ENCODE peak calls at places on chromosome 15, in four cellular contexts. One of them, this sample, is unnamed.

GRCh38 chr15:41581110-41581509 is 22.1 kb downstream of the TYRO3 start:
- DNase-seq in heart left ventricle: no peak
- DNase-seq in pancreas: no peak
- DNase-seq in H9: peak
- DNase-seq in this sample: no peak

GRCh38 chr15:52206446-52206845 is 15.3 kb upstream of the GNB5 start:
- DNase-seq in heart left ventricle: no peak
- DNase-seq in pancreas: no peak
- DNase-seq in H9: no peak
- DNase-seq in this sample: no peak

GRCh38 chr15:33086500-33087141 is 107.9 kb downstream of the FMN1 start:
- DNase-seq in heart left ventricle: no peak
- DNase-seq in pancreas: no peak
- DNase-seq in H9: no peak
- DNase-seq in this sample: no peak

GRCh38 chr15:57248074-57248473 is 128.2 kb upstream of the CGNL1 start:
- DNase-seq in heart left ventricle: no peak
- DNase-seq in pancreas: no peak
- DNase-seq in H9: no peak
- DNase-seq in this sample: no peak

GRCh38 chr15:34853001-34853758 is 57.8 kb upstream of the ACTC1 start:
- DNase-seq in pancreas: no peak
- DNase-seq in H9: no peak
- DNase-seq in heart left ventricle: no peak
- DNase-seq in this sample: no peak

GRCh38 chr15:64460737-64461576 is 579 bp downstream of the ZNF609 start:
- DNase-seq in H9: peak
- DNase-seq in heart left ventricle: peak
- DNase-seq in pancreas: peak
- DNase-seq in this sample: no peak

GRCh38 chr15:98930591-98930990 is 77.0 kb downstream of the PGPEP1L start:
- DNase-seq in pancreas: no peak
- DNase-seq in heart left ventricle: no peak
- DNase-seq in H9: no peak
- DNase-seq in this sample: no peak

GRCh38 chr15:25233766-25234350 is 205.0 kb downstream of the UBE3A start:
- DNase-seq in H9: no peak
- DNase-seq in heart left ventricle: no peak
- DNase-seq in pancreas: no peak
- DNase-seq in this sample: no peak

GRCh38 chr15:87846746-87847145 is 409.8 kb downstream of the NTRK3 start:
- DNase-seq in H9: no peak
- DNase-seq in heart left ventricle: no peak
- DNase-seq in pancreas: no peak
- DNase-seq in this sample: no peak

GRCh38 chr15:87843312-87843711 is 413.2 kb downstream of the NTRK3 start:
- DNase-seq in heart left ventricle: no peak
- DNase-seq in H9: no peak
- DNase-seq in pancreas: no peak
- DNase-seq in this sample: no peak

GRCh38 chr15:87844031-87844430 is 412.5 kb downstream of the NTRK3 start:
- DNase-seq in heart left ventricle: no peak
- DNase-seq in H9: no peak
- DNase-seq in pancreas: no peak
- DNase-seq in this sample: no peak

GRCh38 chr15:87841426-87841998 is 415.0 kb downstream of the NTRK3 start:
- DNase-seq in pancreas: no peak
- DNase-seq in H9: no peak
- DNase-seq in heart left ventricle: no peak
- DNase-seq in this sample: no peak
- H3K27ac ChIP-seq in pancreas: no peak
- H3K27ac ChIP-seq in H9: no peak
- H3K27ac ChIP-seq in heart left ventricle: no peak
- H3K27ac ChIP-seq in this sample: no peak

DNA sequence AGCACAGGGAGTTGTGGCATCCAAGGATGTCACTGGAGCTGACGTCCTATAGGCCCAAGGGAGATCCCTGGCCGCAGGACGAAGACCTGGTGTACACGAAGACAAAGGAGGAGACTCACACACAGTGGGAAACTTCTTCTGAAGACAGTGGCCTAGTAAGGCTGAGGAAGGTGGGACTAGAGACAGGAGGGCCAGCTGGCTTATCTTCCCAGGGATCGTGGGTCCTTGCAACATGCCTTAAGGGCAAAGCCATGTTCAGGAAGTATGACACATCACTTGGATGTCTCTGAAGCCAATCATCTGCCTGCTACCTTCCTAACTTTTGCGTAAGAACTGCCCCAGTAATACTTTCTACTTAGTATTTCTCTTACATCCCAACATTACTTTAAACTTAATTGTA is 30.4 kb downstream of the NOX5 start:
- DNase-seq in H9: no peak
- DNase-seq in pancreas: no peak
- DNase-seq in heart left ventricle: no peak
- DNase-seq in this sample: no peak
- H3K27ac ChIP-seq in H9: no peak
- H3K27ac ChIP-seq in pancreas: no peak
- H3K27ac ChIP-seq in heart left ventricle: no peak
- H3K27ac ChIP-seq in this sample: no peak

GRCh38 chr15:63231206-63231605 is 41.8 kb downstream of the RAB8B start:
- DNase-seq in H9: no peak
- DNase-seq in pancreas: no peak
- DNase-seq in heart left ventricle: no peak
- DNase-seq in this sample: no peak
- H3K27ac ChIP-seq in H9: no peak
- H3K27ac ChIP-seq in pancreas: no peak
- H3K27ac ChIP-seq in heart left ventricle: no peak
- H3K27ac ChIP-seq in this sample: no peak

GRCh38 chr15:71219646-71220045 is 104.4 kb downstream of the THSD4 start:
- DNase-seq in heart left ventricle: no peak
- DNase-seq in pancreas: no peak
- DNase-seq in H9: no peak
- DNase-seq in this sample: no peak

GRCh38 chr15:71219101-71219500 is 103.8 kb downstream of the THSD4 start:
- DNase-seq in H9: no peak
- DNase-seq in heart left ventricle: peak
- DNase-seq in pancreas: no peak
- DNase-seq in this sample: no peak

GRCh38 chr15:71221417-71221816 is 106.1 kb downstream of the THSD4 start:
- DNase-seq in heart left ventricle: no peak
- DNase-seq in pancreas: no peak
- DNase-seq in H9: no peak
- DNase-seq in this sample: no peak

GRCh38 chr15:71218272-71218805 is 103.1 kb downstream of the THSD4 start:
- DNase-seq in pancreas: no peak
- DNase-seq in heart left ventricle: no peak
- DNase-seq in H9: no peak
- DNase-seq in this sample: no peak

DNA sequence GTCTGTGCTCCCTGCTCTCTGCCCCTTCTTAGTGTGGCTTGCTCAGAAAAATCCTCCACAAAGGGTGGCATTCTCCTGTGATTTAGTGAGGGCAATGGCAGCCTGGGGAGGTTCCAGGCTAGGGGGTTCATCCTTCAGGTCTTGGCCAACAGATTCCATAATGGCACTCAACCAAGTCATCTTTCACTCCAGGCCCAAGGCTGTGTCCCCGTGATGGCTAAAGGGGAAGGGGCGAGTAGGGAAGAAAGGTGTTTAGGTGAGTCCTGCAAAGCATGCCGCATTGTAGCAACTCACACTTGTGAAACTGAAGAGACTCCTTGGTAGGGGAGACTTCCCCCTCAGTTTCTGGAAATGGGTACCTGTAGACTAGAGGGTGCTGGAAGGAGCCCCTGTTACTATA is 105.6 kb downstream of the THSD4 start:
- DNase-seq in pancreas: no peak
- DNase-seq in heart left ventricle: no peak
- DNase-seq in H9: no peak
- DNase-seq in this sample: no peak
- H3K27ac ChIP-seq in pancreas: no peak
- H3K27ac ChIP-seq in heart left ventricle: no peak
- H3K27ac ChIP-seq in H9: no peak
- H3K27ac ChIP-seq in this sample: no peak

GRCh38 chr15:70486451-70487379 is 276.6 kb downstream of the UACA start:
- DNase-seq in H9: no peak
- DNase-seq in pancreas: no peak
- DNase-seq in heart left ventricle: no peak
- DNase-seq in this sample: no peak
- H3K27ac ChIP-seq in H9: no peak
- H3K27ac ChIP-seq in pancreas: peak
- H3K27ac ChIP-seq in heart left ventricle: no peak
- H3K27ac ChIP-seq in this sample: no peak

GRCh38 chr15:92901053-92901761 is 1.1 kb downstream of the CHD2 start:
- DNase-seq in pancreas: no peak
- DNase-seq in H9: no peak
- DNase-seq in heart left ventricle: no peak
- DNase-seq in this sample: no peak
- H3K27ac ChIP-seq in pancreas: peak
- H3K27ac ChIP-seq in H9: peak
- H3K27ac ChIP-seq in heart left ventricle: peak
- H3K27ac ChIP-seq in this sample: peak

DNA sequence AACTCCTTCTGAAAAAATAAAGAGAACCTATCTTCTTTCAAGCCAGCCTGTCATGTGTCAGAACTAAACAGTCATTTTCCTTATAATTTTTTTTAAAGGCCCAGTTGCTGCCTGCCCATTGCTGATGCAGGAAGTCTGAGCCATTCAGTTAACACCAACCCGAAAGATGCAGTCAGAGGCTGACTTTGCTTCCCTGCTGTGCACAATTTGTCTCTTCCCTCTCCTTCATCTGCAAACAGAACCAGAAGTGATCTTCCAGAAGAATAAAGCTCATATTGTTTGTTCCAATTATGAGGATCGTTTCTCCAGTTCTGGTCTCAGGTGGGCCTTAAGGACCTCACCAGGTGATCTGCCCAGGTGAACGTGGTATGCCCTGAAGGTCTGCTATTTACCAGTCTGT is 220.7 kb downstream of the SLCO3A1 start:
- DNase-seq in H9: no peak
- DNase-seq in pancreas: no peak
- DNase-seq in heart left ventricle: no peak
- DNase-seq in this sample: no peak
- H3K27ac ChIP-seq in H9: no peak
- H3K27ac ChIP-seq in pancreas: no peak
- H3K27ac ChIP-seq in heart left ventricle: no peak
- H3K27ac ChIP-seq in this sample: no peak